ENCODE peak calls at places on chromosomes 5 and 9, in nine cellular contexts. E, B, K, V, U, Z, A, R and T are unnamed samples.

GRCh38 chr9:134971196-134971595 is 53.5 kb upstream of the FCN1 start:
- DNase-seq in E (no peak), B (no peak), K (no peak), V (no peak), U (no peak), Z (no peak), A (no peak), R (no peak), T (no peak)

GRCh38 chr5:76610196-76610595 is 13.0 kb downstream of the F2RL2 start:
- DNase-seq in E (no peak), B (no peak), K (no peak), V (no peak), U (no peak), Z (no peak), A (no peak), R (no peak), T (no peak)

GRCh38 chr9:90914868-90915483 is 113.4 kb downstream of the SYK start:
- DNase-seq in E (no peak), B (peak; percentile 46), K (peak; percentile 88), V (peak; percentile 87), U (peak; percentile 61), Z (peak; percentile 78), A (peak; percentile 62), R (peak; percentile 71), T (peak; percentile 42)

GRCh38 chr5:95641803-95642220 is 4.8 kb upstream of the RFESD start:
- DNase-seq in E (peak; percentile 10), B (no peak), K (no peak), V (no peak), U (no peak), Z (no peak), A (no peak), R (no peak), T (no peak)

GRCh38 chr9:34512131-34513078 is 10.4 kb downstream of the ENHO start:
- DNase-seq in E (no peak), B (no peak), K (no peak), V (no peak), U (no peak), Z (no peak), A (no peak), R (no peak), T (no peak)

GRCh38 chr5:58411372-58411771 is 48.5 kb downstream of the PLK2 start:
- DNase-seq in E (no peak), B (no peak), K (no peak), V (no peak), U (no peak), Z (no peak), A (no peak), R (no peak), T (no peak)

GRCh38 chr5:58378613-58379385 is 81.1 kb downstream of the PLK2 start:
- DNase-seq in E (no peak), B (no peak), K (no peak), V (no peak), U (no peak), Z (no peak), A (no peak), R (no peak), T (no peak)

GRCh38 chr9:132181796-132182521 is 20.1 kb downstream of the NTNG2 start:
- DNase-seq in E (no peak), B (no peak), K (no peak), V (no peak), U (no peak), Z (peak; percentile 98), A (no peak), R (no peak), T (no peak)

GRCh38 chr9:2833096-2833495 is 10.8 kb downstream of the PUM3 start:
- DNase-seq in E (no peak), B (no peak), K (no peak), V (no peak), U (no peak), Z (no peak), A (no peak), R (no peak), T (no peak)

GRCh38 chr9:77440057-77440456 is 208.1 kb downstream of the GNA14 start:
- DNase-seq in E (no peak), B (no peak), K (no peak), V (peak; percentile 60), U (no peak), Z (no peak), A (no peak), R (no peak), T (peak; percentile 74)